ENCODE peak calls at places on chromosomes 12 and 14, in five cellular contexts. L, M, O, C and K are unnamed samples.

GRCh38 chr12:14454098-14454907 is 88.8 kb downstream of the ATF7IP start:
- DNase-seq in L (no peak), M (peak), O (no peak), C (peak), K (peak)

GRCh38 chr12:53234236-53234635 is 2.2 kb upstream of the RARG start:
- DNase-seq in L (no peak), M (no peak), O (peak), C (no peak), K (no peak)

GRCh38 chr14:71438684-71439083 is 493.5 kb upstream of the RGS6 start:
- DNase-seq in L (peak), M (no peak), O (no peak), C (peak), K (no peak)

GRCh38 chr12:319116-319515 is 56.5 kb upstream of the SLC6A13 start:
- DNase-seq in L (no peak), M (no peak), O (no peak), C (no peak), K (no peak)

GRCh38 chr14:78697341-78697740 is 527.2 kb downstream of the NRXN3 start:
- DNase-seq in L (peak), M (no peak), O (no peak), C (peak), K (peak)

GRCh38 chr14:22918519-22918808 is 485 bp downstream of the RBM23 start:
- DNase-seq in L (no peak), M (no peak), O (no peak), C (no peak), K (no peak)

GRCh38 chr12:40946612-40947194 is 241.4 kb upstream of the PDZRN4 start:
- DNase-seq in L (peak), M (peak), O (no peak), C (peak), K (peak)

GRCh38 chr12:130602251-130602650 is 113.8 kb downstream of the RIMBP2 start:
- DNase-seq in L (no peak), M (no peak), O (no peak), C (no peak), K (no peak)

GRCh38 chr14:77265187-77265515 is 5.9 kb downstream of the NGB start:
- DNase-seq in L (no peak), M (no peak), O (no peak), C (no peak), K (no peak)

GRCh38 chr12:107533218-107533617 is 152.4 kb upstream of the PWP1 start:
- DNase-seq in L (no peak), M (no peak), O (no peak), C (no peak), K (no peak)

GRCh38 chr12:26863515-26863914 is 30.5 kb upstream of the ITPR2 start:
- DNase-seq in L (no peak), M (no peak), O (no peak), C (no peak), K (peak)

GRCh38 chr12:4975574-4975973 is 65.9 kb downstream of the KCNA1 start:
- DNase-seq in L (no peak), M (no peak), O (no peak), C (no peak), K (no peak)

GRCh38 chr12:103882861-103883596 is 42.0 kb upstream of the NT5DC3 start:
- DNase-seq in L (no peak), M (no peak), O (no peak), C (peak), K (no peak)

GRCh38 chr14:100384819-100385813 is 62.0 kb downstream of the SLC25A47 start:
- DNase-seq in L (peak), M (no peak), O (no peak), C (peak), K (peak)

GRCh38 chr14:50062438-50063039 is 53.8 kb downstream of the VCPKMT start:
- DNase-seq in L (no peak), M (no peak), O (no peak), C (peak), K (peak)

GRCh38 chr12:75120202-75120774 is 89.4 kb downstream of the KCNC2 start:
- DNase-seq in L (no peak), M (no peak), O (no peak), C (no peak), K (peak)

GRCh38 chr14:106308839-106309389 is 782.5 kb downstream of the TMEM121 start:
- DNase-seq in L (no peak), M (no peak), O (no peak), C (no peak), K (no peak)

GRCh38 chr12:4873947-4874346 is 35.8 kb upstream of the KCNA1 start:
- DNase-seq in L (no peak), M (no peak), O (no peak), C (no peak), K (no peak)

GRCh38 chr12:111180830-111181726 is 187.8 kb downstream of the PHETA1 start:
- DNase-seq in L (peak), M (no peak), O (no peak), C (peak), K (peak)

GRCh38 chr12:122040579-122041386 is 19.1 kb downstream of the BCL7A start:
- DNase-seq in L (no peak), M (no peak), O (no peak), C (no peak), K (no peak)

GRCh38 chr14:79161576-79161975 is 991.4 kb downstream of the NRXN3 start:
- DNase-seq in L (no peak), M (peak), O (peak), C (peak), K (peak)

GRCh38 chr12:41531147-41531829 is 343.2 kb downstream of the PDZRN4 start:
- DNase-seq in L (peak), M (no peak), O (no peak), C (peak), K (no peak)

GRCh38 chr12:120981407-120981921 is 3.1 kb downstream of the HNF1A start:
- DNase-seq in L (no peak), M (no peak), O (no peak), C (no peak), K (no peak)

GRCh38 chr12:86660488-86661171 is 404.4 kb upstream of the MGAT4C start:
- DNase-seq in L (no peak), M (peak), O (no peak), C (peak), K (peak)

GRCh38 chr14:68145036-68145435 is 325.5 kb downstream of the RAD51B start:
- DNase-seq in L (no peak), M (no peak), O (no peak), C (no peak), K (no peak)

GRCh38 chr14:54579606-54580005 is 12.7 kb downstream of the SAMD4A start:
- DNase-seq in L (no peak), M (no peak), O (no peak), C (peak), K (peak)